ENCODE peak calls at places on chromosomes 1 and 21, in eight cellular contexts. O is BE2C, K is HepG2, F is lower lobe of right lung, Y is esophagus squamous epithelium, J is pancreas, H is neural progenitor cell, X is IMR-90. B is an unnamed sample. For H3K4me1, the result is how much of the 10 kb centered on the place peaks cover.

GRCh38 chr1:10031461-10031860 is 1.3 kb upstream of the UBE4B start:
- DNase-seq in F (no peak), X (peak), K (no peak), O (no peak), J (no peak), H (no peak), Y (no peak), B (no peak)

GRCh38 chr1:204241050-204241449 is 27.3 kb upstream of the GOLT1A start:
- DNase-seq in O (no peak), J (peak), F (no peak), X (peak), Y (no peak), H (no peak), K (no peak), B (no peak)

GRCh38 chr1:90391116-90391515 is 326.0 kb downstream of the BARHL2 start:
- DNase-seq in O (no peak), H (peak), X (peak), F (no peak), K (no peak), Y (no peak), J (no peak), B (no peak)

GRCh38 chr21:39094087-39094785 is 89.0 kb downstream of the PSMG1 start:
- DNase-seq in K (no peak), F (no peak), X (no peak), J (no peak), H (no peak), O (no peak), Y (no peak), B (no peak)

GRCh38 chr1:46215504-46215903 is 12.4 kb downstream of the LURAP1 start:
- DNase-seq in H (no peak), Y (no peak), F (no peak), K (no peak), X (no peak), J (no peak), O (no peak), B (no peak)

GRCh38 chr21:44653656-44654575 is 543 bp downstream of the KRTAP12-4 start:
- DNase-seq in F (no peak), H (no peak), J (no peak), O (no peak), X (no peak), K (no peak), Y (no peak), B (peak)

GRCh38 chr1:203544485-203544884 is 50.5 kb downstream of the OPTC start:
- DNase-seq in H (no peak), F (no peak), X (no peak), K (no peak), Y (no peak), J (no peak), O (no peak), B (no peak)

GRCh38 chr1:158161458-158161857 is 19.2 kb upstream of the CD1D start:
- DNase-seq in J (no peak), O (no peak), H (no peak), Y (no peak), F (no peak), X (no peak), K (no peak), B (no peak)

GRCh38 chr1:51344276-51344601 is 13.9 kb upstream of the TTC39A start:
- DNase-seq in K (no peak), J (no peak), F (no peak), Y (no peak), O (no peak), X (no peak), H (no peak), B (no peak)

GRCh38 chr1:222064388-222065201 is 322.7 kb upstream of the DUSP10 start:
- DNase-seq in O (peak), Y (no peak), J (no peak), K (no peak), H (no peak), X (peak), F (no peak), B (no peak)

GRCh38 chr1:179441456-179441855 is 75.7 kb downstream of the AXDND1 start:
- DNase-seq in H (no peak), O (no peak), X (no peak), F (no peak), Y (no peak), J (no peak), K (no peak), B (no peak)

GRCh38 chr1:226569879-226570547 is 21.4 kb downstream of the STUM start:
- DNase-seq in Y (no peak), F (no peak), H (peak), K (peak), J (peak), O (peak), X (no peak), B (no peak)

GRCh38 chr1:63023637-63024036 is 239.7 kb downstream of the ATG4C start:
- DNase-seq in H (no peak), K (no peak), F (no peak), J (no peak), X (no peak), Y (no peak), O (no peak), B (no peak)

GRCh38 chr1:47456250-47456649 is 18.4 kb downstream of the FOXD2 start:
- DNase-seq in O (no peak), X (no peak), Y (no peak), F (no peak), H (no peak), K (no peak), J (no peak), B (no peak)

GRCh38 chr1:107056426-107057196 is at the start of gene PRMT6:
- DNase-seq in O (peak), Y (peak), X (peak), F (peak), K (peak), J (peak), H (peak), B (peak)

GRCh38 chr1:20290624-20291597 is at the start of gene VWA5B1:
- DNase-seq in Y (no peak), X (no peak), J (no peak), F (no peak), O (peak), K (no peak), H (peak), B (no peak)

GRCh38 chr21:36060159-36060921 is at the start of gene SETD4:
- DNase-seq in X (peak), Y (peak), K (peak), H (peak), F (peak), O (peak), J (peak), B (peak)

DNA sequence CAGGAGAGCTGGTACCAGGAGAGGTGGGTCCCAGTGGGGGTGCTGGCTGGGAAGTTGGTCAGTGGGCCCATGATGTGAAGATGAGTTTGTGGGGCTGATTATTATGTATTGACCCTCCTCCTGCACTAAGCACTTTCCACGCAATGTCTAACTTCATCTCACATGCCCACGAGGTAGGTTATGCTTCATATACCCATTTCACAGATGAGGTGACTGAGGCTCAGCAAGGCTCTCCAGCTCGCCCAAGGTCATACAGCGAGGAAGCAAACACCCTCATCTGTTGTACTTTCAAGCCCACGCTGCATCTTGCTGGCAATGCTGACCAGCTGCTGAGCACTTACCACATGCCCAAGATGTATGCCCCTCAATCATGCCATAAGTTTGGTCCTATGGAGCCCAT is 175.8 kb downstream of the GRIK3 start:
- DNase-seq in Y (no peak), F (no peak), J (no peak), H (no peak), K (no peak), O (no peak), X (no peak), B (no peak)
- H3K4me1 ChIP-seq in Y (under half), F (under half), J (under half), H (under half), K (under half), O (under half), X (under half), B (under half)

GRCh38 chr1:156103521-156103947 is 11.0 kb upstream of the LMNA start:
- DNase-seq in Y (no peak), X (peak), H (no peak), K (no peak), J (no peak), O (no peak), F (no peak), B (peak)
- H3K4me3 ChIP-seq in Y (peak), X (no peak), H (no peak), K (peak), J (no peak), O (no peak), F (no peak), B (no peak)

GRCh38 chr1:32681501-32681900 is 21.1 kb downstream of the SYNC start:
- DNase-seq in X (peak), K (no peak), O (no peak), F (no peak), Y (no peak), H (no peak), J (no peak), B (no peak)

GRCh38 chr1:32681999-32682398 is 20.6 kb downstream of the SYNC start:
- DNase-seq in X (no peak), H (no peak), O (no peak), J (no peak), F (no peak), Y (no peak), K (no peak), B (no peak)

GRCh38 chr1:32680642-32681041 is 21.9 kb downstream of the SYNC start:
- DNase-seq in Y (no peak), F (no peak), O (no peak), K (no peak), X (no peak), H (no peak), J (no peak), B (no peak)

DNA sequence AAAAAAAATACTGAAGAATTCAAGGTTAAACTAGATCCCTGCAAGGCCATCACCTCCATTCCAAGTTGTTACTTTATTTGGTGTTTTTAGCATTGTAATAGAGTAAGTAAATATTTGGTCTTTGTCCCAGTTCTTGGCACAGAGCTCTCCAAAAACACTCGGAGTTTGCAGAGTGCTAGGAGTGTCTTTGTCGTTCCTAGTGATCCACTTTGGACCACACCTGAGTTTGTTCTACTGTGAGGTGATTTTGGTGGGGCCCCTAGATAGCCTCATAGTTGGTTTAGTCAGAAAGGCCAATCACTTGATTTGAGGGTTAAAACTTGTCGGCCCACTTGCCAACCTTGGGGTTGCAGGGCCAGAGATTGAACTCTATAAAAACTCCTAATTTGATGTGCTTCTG is 25.6 kb downstream of the SYNC start:
- DNase-seq in K (no peak), J (no peak), X (no peak), Y (no peak), F (no peak), H (no peak), O (no peak), B (no peak)
- H3K4me1 ChIP-seq in K (under half), J (under half), X (under half), Y (under half), F (under half), H (under half), O (under half), B (under half)

DNA sequence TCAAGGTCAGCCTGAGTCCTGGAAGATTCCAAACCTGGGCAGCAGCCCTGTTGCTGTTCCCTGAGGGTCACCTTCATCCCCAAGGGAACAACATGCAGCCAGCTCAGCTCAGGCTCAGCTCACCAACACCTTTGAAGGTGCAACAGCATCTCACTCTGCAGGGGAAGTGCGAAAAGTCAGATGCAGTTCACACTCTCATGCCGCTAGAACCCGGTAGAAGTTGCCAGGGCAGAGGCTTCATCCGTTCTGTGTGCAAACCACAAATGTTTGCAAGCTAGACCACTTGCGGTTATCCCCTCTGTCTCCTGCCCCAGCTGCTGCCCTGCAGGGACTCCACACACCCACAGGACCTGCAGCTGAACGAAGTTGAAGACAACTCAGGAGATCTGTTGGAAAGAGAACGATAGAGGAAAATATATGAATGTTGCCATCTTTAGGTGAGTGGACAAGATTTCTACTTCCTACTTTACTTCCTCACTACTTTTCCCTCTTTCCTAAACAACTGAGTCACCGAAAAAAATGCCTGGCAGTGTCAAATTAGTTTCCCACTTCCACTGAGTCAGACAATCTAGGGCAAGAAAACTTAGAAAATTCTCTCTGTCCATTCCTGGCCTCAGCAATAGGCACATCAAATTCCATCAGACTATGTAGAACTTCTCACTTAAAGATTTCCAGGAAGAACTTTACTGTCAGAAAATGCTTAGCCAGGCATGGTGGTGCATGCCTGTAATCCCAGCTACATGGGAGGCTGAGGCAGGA is 1.8 kb upstream of the FCRL6 start:
- DNase-seq in O (no peak), X (no peak), Y (no peak), H (no peak), K (no peak), F (no peak), J (no peak), B (peak)
- H3K4me3 ChIP-seq in O (no peak), X (no peak), Y (no peak), H (no peak), K (no peak), F (no peak), J (no peak), B (no peak)

GRCh38 chr1:229696385-229696784 is 70.3 kb downstream of the URB2 start:
- DNase-seq in F (no peak), X (no peak), O (no peak), K (no peak), J (no peak), Y (no peak), H (no peak), B (no peak)

GRCh38 chr1:229704157-229704556 is 78.1 kb downstream of the URB2 start:
- DNase-seq in K (no peak), H (no peak), O (no peak), J (no peak), Y (no peak), X (no peak), F (no peak), B (no peak)

GRCh38 chr1:229694053-229694693 is 68.1 kb downstream of the URB2 start:
- DNase-seq in J (no peak), O (peak), X (peak), K (no peak), H (peak), Y (no peak), F (peak), B (no peak)

DNA sequence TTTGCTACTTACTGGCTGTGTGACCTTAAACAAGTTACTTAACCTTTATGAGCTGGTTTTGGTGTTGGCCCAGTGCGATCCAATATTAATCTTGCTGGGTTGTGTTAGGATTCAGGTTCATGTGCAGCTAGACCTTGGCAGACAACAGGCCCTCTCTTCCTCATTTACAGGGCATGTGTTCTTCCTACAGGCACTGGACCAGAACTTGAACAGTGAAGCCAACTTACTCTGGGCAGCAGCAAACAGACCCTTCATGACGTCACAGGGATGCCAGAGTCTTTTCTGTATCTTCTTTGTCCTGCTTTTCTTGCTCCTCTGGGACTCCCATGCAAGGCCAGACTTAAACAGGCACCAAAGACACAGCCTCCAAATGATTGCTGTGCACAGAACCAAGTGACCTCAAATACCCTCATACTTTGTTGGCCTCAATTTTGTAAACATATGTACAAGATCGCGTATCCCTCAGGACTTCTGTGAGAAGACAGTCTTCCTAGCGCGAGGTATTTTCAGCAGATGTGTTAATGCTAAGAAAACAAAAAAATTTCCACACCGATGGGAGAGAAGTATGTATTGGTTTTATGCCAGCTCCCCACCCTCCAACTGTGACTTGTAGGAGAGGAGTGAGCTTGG is 73.7 kb downstream of the URB2 start:
- DNase-seq in H (no peak), Y (no peak), K (no peak), O (no peak), J (no peak), X (no peak), F (no peak), B (no peak)
- H3K4me1 ChIP-seq in H (under half), Y (under half), K (under half), O (under half), J (under half), X (under half), F (under half), B (under half)

GRCh38 chr1:211695135-211695816 is 19.9 kb upstream of the NEK2 start:
- DNase-seq in K (no peak), H (peak), J (no peak), O (no peak), X (no peak), F (no peak), Y (no peak), B (no peak)
- H3K4me3 ChIP-seq in K (peak), H (no peak), J (no peak), O (no peak), X (no peak), F (no peak), Y (no peak), B (no peak)

DNA sequence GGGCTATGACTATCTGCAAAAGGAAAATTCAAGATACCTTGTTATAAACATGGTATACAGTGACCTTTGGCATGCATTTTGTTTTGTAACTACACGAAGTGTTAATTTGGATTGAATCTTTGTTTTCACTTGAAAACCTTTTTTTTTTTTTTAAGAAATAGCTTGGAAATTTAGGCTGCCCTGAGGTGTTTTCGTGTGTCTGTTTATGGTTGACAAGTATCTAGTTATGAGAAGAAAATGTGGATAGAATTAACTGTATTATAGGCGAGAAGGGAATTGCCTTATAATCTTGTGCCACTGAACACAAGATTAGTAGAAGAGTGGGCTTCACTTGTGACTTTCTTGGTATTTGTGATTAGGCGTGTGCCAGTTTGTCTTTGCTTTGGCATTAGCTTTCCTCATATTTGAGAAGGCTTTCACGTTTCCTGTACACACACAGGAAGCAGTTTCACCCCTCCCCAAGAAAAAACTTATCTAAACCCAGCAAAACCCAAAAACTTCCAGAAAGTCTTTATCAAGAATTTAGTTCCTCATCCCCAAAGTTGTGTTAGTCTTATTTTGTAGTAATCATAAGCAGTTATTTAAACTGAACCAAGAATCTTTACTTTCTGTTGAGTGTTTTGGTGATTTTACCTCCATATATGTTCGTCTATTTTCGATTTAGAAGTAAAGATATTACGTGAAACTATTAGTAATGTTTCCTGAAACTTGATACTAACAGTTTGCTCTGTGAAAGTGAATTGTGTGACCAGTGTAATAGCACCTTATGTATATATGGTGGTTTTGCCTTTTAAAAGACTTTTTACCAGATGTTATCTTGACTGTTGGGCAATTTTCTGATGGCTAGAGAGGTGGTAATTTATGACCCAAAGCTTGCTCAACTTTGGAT is 3.8 kb downstream of the DYRK1A start:
- DNase-seq in K (no peak), Y (no peak), O (no peak), H (no peak), X (peak), F (no peak), J (no peak), B (no peak)
- H3K4me1 ChIP-seq in K (half or more), Y (under half), O (under half), H (under half), X (under half), F (half or more), J (under half), B (half or more)

GRCh38 chr1:115838426-115838804 is 2.5 kb downstream of the NHLH2 start:
- DNase-seq in F (no peak), Y (no peak), K (no peak), J (peak), H (peak), X (no peak), O (no peak), B (no peak)

GRCh38 chr1:115837762-115838421 is 3.0 kb downstream of the NHLH2 start:
- DNase-seq in K (no peak), J (peak), X (no peak), O (no peak), H (peak), Y (no peak), F (no peak), B (no peak)

GRCh38 chr1:115837386-115837761 is 3.6 kb downstream of the NHLH2 start:
- DNase-seq in K (no peak), F (no peak), X (no peak), J (no peak), H (no peak), Y (no peak), O (no peak), B (no peak)

GRCh38 chr1:115839706-115840095 is 1.2 kb downstream of the NHLH2 start:
- DNase-seq in F (no peak), Y (no peak), J (no peak), O (no peak), H (no peak), K (no peak), X (no peak), B (no peak)

GRCh38 chr1:115838805-115839705 is 1.9 kb downstream of the NHLH2 start:
- DNase-seq in F (peak), J (peak), X (no peak), Y (no peak), O (no peak), K (no peak), H (peak), B (no peak)
- H3K4me3 ChIP-seq in F (peak), J (peak), X (peak), Y (peak), O (no peak), K (no peak), H (peak), B (no peak)

GRCh38 chr1:228082975-228083870 is 715 bp downstream of the ARF1 start:
- DNase-seq in H (peak), J (peak), Y (no peak), O (no peak), K (no peak), X (peak), F (peak), B (no peak)

GRCh38 chr1:228082260-228082974 is at the start of gene ARF1:
- DNase-seq in F (peak), K (peak), X (peak), J (peak), O (peak), Y (peak), H (peak), B (peak)

GRCh38 chr1:228084797-228085196 is 2.3 kb downstream of the ARF1 start:
- DNase-seq in Y (no peak), F (peak), X (no peak), H (no peak), J (peak), K (no peak), O (no peak), B (no peak)

GRCh38 chr1:228084325-228084724 is 1.8 kb downstream of the ARF1 start:
- DNase-seq in F (peak), Y (no peak), J (no peak), X (peak), O (no peak), H (no peak), K (no peak), B (no peak)

GRCh38 chr1:228083871-228084278 is 1.4 kb downstream of the ARF1 start:
- DNase-seq in X (peak), Y (no peak), F (peak), H (peak), K (no peak), J (peak), O (no peak), B (no peak)
- H3K4me1 ChIP-seq in X (under half), Y (half or more), F (half or more), H (under half), K (half or more), J (under half), O (under half), B (half or more)